ENCODE peak calls at places on chromosomes 7 and 10, in seven cellular contexts. Y is A549, O is foreskin fibroblast, T is BE2C, H is bronchial epithelial cell, U is AG04450, W is astrocyte of the spinal cord. B is an unnamed sample.

GRCh38 chr7:77258593-77258992 is 59.0 kb upstream of the FGL2 start:
- DNase-seq in Y (no peak), O (no peak), T (no peak), H (no peak), U (no peak), W (no peak), B (no peak)

GRCh38 chr10:81081887-81082620 is 544.4 kb downstream of the SH2D4B start:
- DNase-seq in Y (peak; percentile 10), O (no peak), T (no peak), H (peak; percentile 3), U (no peak), W (no peak), B (peak; percentile 66)

GRCh38 chr10:59736749-59737148 is 16.5 kb downstream of the MRLN start:
- DNase-seq in Y (no peak), O (no peak), T (no peak), H (no peak), U (no peak), W (no peak), B (no peak)

GRCh38 chr10:49307921-49308320 is 9.0 kb downstream of the C10orf71 start:
- DNase-seq in Y (no peak), O (no peak), T (no peak), H (peak; percentile 26), U (no peak), W (no peak), B (peak; percentile 38)

GRCh38 chr7:125357681-125358440 is 428.2 kb upstream of the POT1 start:
- DNase-seq in Y (no peak), O (no peak), T (no peak), H (no peak), U (no peak), W (peak; percentile 22), B (no peak)

GRCh38 chr10:70493660-70494234 is 15.2 kb downstream of the PALD1 start:
- DNase-seq in Y (no peak), O (no peak), T (no peak), H (no peak), U (no peak), W (no peak), B (peak; percentile 95)

GRCh38 chr10:24811906-24812305 is 88.2 kb upstream of the ARHGAP21 start:
- DNase-seq in Y (no peak), O (peak; percentile 37), T (no peak), H (no peak), U (no peak), W (no peak), B (no peak)

GRCh38 chr10:23976285-23976684 is 232.7 kb upstream of the KIAA1217 start:
- DNase-seq in Y (no peak), O (no peak), T (no peak), H (peak; percentile 31), U (no peak), W (no peak), B (no peak)

GRCh38 chr7:140404565-140405080 is 765 bp downstream of the RAB19 start:
- DNase-seq in Y (no peak), O (no peak), T (no peak), H (no peak), U (no peak), W (no peak), B (no peak)

GRCh38 chr7:76303829-76304505 is 1.5 kb downstream of the HSPB1 start:
- DNase-seq in Y (peak; percentile 58), O (peak; percentile 73), T (no peak), H (peak; percentile 34), U (no peak), W (peak; percentile 30), B (no peak)

GRCh38 chr7:105621617-105622016 is 40.3 kb upstream of the EFCAB10 start:
- DNase-seq in Y (no peak), O (peak; percentile 71), T (no peak), H (no peak), U (no peak), W (peak; percentile 59), B (no peak)

GRCh38 chr7:106433377-106433776 is 148.6 kb upstream of the NAMPT start:
- DNase-seq in Y (no peak), O (no peak), T (no peak), H (no peak), U (no peak), W (no peak), B (no peak)

GRCh38 chr7:2936891-2937580 is 92.9 kb upstream of the GNA12 start:
- DNase-seq in Y (no peak), O (no peak), T (no peak), H (no peak), U (no peak), W (no peak), B (no peak)

GRCh38 chr7:139725077-139725476 is 52.7 kb downstream of the HIPK2 start:
- DNase-seq in Y (no peak), O (peak; percentile 88), T (no peak), H (peak; percentile 64), U (peak; percentile 70), W (peak; percentile 90), B (peak; percentile 89)

GRCh38 chr10:128025437-128025836 is 100.8 kb downstream of the MKI67 start:
- DNase-seq in Y (no peak), O (no peak), T (no peak), H (no peak), U (no peak), W (no peak), B (no peak)

GRCh38 chr7:128151646-128152045 is 89.4 kb upstream of the LEP start:
- DNase-seq in Y (no peak), O (no peak), T (no peak), H (no peak), U (no peak), W (no peak), B (no peak)

GRCh38 chr10:34940436-34940835 is 125.3 kb upstream of the PARD3 start:
- DNase-seq in Y (no peak), O (no peak), T (no peak), H (peak; percentile 45), U (no peak), W (no peak), B (no peak)

GRCh38 chr7:31055501-31055900 is 3.4 kb downstream of the ADCYAP1R1 start:
- DNase-seq in Y (no peak), O (no peak), T (no peak), H (no peak), U (no peak), W (no peak), B (no peak)

GRCh38 chr10:60420991-60421894 is 31.6 kb upstream of the ANK3 start:
- DNase-seq in Y (no peak), O (no peak), T (no peak), H (no peak), U (no peak), W (no peak), B (no peak)

GRCh38 chr10:71216751-71217265 is 4.4 kb downstream of the UNC5B start:
- DNase-seq in Y (no peak), O (peak; percentile 52), T (peak; percentile 46), H (no peak), U (no peak), W (peak; percentile 22), B (no peak)

GRCh38 chr10:116080553-116080952 is 192.5 kb downstream of the GFRA1 start:
- DNase-seq in Y (peak; percentile 9), O (no peak), T (no peak), H (no peak), U (no peak), W (peak; percentile 37), B (no peak)

GRCh38 chr7:4866528-4867496 is 5.0 kb upstream of the PAPOLB start:
- DNase-seq in Y (no peak), O (no peak), T (no peak), H (no peak), U (no peak), W (no peak), B (no peak)

GRCh38 chr7:4862156-4862555 is 326 bp upstream of the PAPOLB start:
- DNase-seq in Y (no peak), O (no peak), T (no peak), H (no peak), U (no peak), W (no peak), B (no peak)

GRCh38 chr7:4857189-4857588 is 4.6 kb downstream of the PAPOLB start:
- DNase-seq in Y (no peak), O (no peak), T (no peak), H (no peak), U (no peak), W (no peak), B (no peak)

GRCh38 chr7:4861227-4861626 is 603 bp downstream of the PAPOLB start:
- DNase-seq in Y (no peak), O (no peak), T (no peak), H (no peak), U (no peak), W (no peak), B (peak; percentile 24)

DNA sequence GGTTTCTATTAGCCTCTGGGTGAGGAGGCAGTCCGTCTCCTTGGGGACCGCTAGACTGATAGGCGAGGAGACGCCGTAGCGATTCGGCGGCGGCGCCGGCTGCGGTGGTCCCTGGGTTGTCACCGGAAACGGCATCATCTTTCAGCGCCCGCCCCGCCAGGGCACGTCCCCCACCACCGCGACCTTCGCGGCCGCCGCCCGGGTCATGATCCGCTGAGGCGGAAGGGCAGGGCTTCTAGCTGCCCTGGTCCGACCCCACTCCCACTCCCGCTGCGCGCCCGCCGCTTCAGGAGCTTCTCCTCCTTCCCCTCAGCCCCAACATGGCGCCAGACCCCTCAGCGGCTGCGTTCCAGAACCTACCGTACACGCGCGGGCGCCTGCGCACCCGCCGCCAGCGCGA is at the start of gene PAPOLB:
- DNase-seq in Y (no peak), O (peak; percentile 39), T (no peak), H (no peak), U (no peak), W (no peak), B (peak; percentile 22)
- H3K4me3 ChIP-seq in Y (no peak within 1 kb of the TSS), O (peak within 1 kb of the TSS; percentile 44), T (no peak within 1 kb of the TSS), H (no peak within 1 kb of the TSS), U (peak within 1 kb of the TSS; percentile 25), W (peak within 1 kb of the TSS; percentile 27), B (peak within 1 kb of the TSS; percentile 32)

GRCh38 chr7:149838992-149839408 is 825 bp downstream of the ZNF862 start:
- DNase-seq in Y (peak; percentile 35), O (peak; percentile 53), T (no peak), H (peak; percentile 22), U (no peak), W (peak; percentile 12), B (no peak)

GRCh38 chr7:149837620-149838223 is 453 bp upstream of the ZNF862 start:
- DNase-seq in Y (no peak), O (no peak), T (no peak), H (no peak), U (no peak), W (no peak), B (no peak)

GRCh38 chr7:149836434-149836833 is 1.7 kb upstream of the ZNF862 start:
- DNase-seq in Y (no peak), O (no peak), T (no peak), H (peak; percentile 39), U (no peak), W (no peak), B (no peak)

GRCh38 chr7:149839933-149840332 is 1.8 kb downstream of the ZNF862 start:
- DNase-seq in Y (no peak), O (no peak), T (no peak), H (no peak), U (no peak), W (no peak), B (no peak)

GRCh38 chr7:149838224-149838991 is at the start of gene ZNF862:
- DNase-seq in Y (peak; percentile 98), O (peak; percentile 100), T (peak; percentile 98), H (peak; percentile 92), U (peak; percentile 94), W (peak; percentile 99), B (peak; percentile 98)
- TF ChIP-seq CTCF in Y (no peak), O (no peak), T (no peak), H (no peak), U (no peak), W (peak; percentile 0), B (no peak)

GRCh38 chr7:135974667-135975066 is 2.5 kb downstream of the MTPN start:
- DNase-seq in Y (no peak), O (no peak), T (no peak), H (no peak), U (no peak), W (no peak), B (peak; percentile 55)
- H3K4me3 ChIP-seq in Y (no peak overlapping the region), O (no peak overlapping the region), T (no peak overlapping the region), H (no peak overlapping the region), U (no peak overlapping the region), W (no peak overlapping the region), B (peak overlapping the region; percentile 96)

GRCh38 chr10:104043854-104044253 is 41.8 kb downstream of the COL17A1 start:
- DNase-seq in Y (no peak), O (no peak), T (no peak), H (no peak), U (no peak), W (no peak), B (no peak)
- TF ChIP-seq CTCF in Y (no peak), O (no peak), T (no peak), H (no peak), U (no peak), W (no peak), B (no peak)